ENCODE peak calls at places on chromosomes 6 and 20, in ten cellular contexts. One of them, this sample, is unnamed.

GRCh38 chr6:6699741-6700367 is 111.3 kb downstream of the LY86 start:
- DNase-seq in NCI-H748 treated with DMSO at 0.1 percent for 48 hours: peak
- DNase-seq in epithelial cell of esophagus: peak
- DNase-seq in G401: no peak
- DNase-seq in ELR: peak
- DNase-seq in sciatic nerve: peak
- DNase-seq in brain pericyte: peak
- DNase-seq in LoVo: peak
- DNase-seq in activated CD4-positive, alpha-beta T cell treated with anti-CD3 and anti-CD28 coated beads, Interleukin-2, amount 50 U/mL, for 48 hours: no peak
- DNase-seq in T-cell: no peak
- DNase-seq in this sample: peak

GRCh38 chr20:57114290-57115005 is 152.0 kb downstream of the BMP7 start:
- DNase-seq in NCI-H748 treated with DMSO at 0.1 percent for 48 hours: no peak
- DNase-seq in epithelial cell of esophagus: no peak
- DNase-seq in G401: no peak
- DNase-seq in ELR: no peak
- DNase-seq in sciatic nerve: no peak
- DNase-seq in brain pericyte: no peak
- DNase-seq in LoVo: no peak
- DNase-seq in activated CD4-positive, alpha-beta T cell treated with anti-CD3 and anti-CD28 coated beads, Interleukin-2, amount 50 U/mL, for 48 hours: no peak
- DNase-seq in T-cell: no peak
- DNase-seq in this sample: no peak

GRCh38 chr20:32762754-32763201 is 593 bp downstream of the DNMT3B start:
- DNase-seq in NCI-H748 treated with DMSO at 0.1 percent for 48 hours: no peak
- DNase-seq in epithelial cell of esophagus: no peak
- DNase-seq in G401: no peak
- DNase-seq in ELR: peak
- DNase-seq in sciatic nerve: no peak
- DNase-seq in brain pericyte: no peak
- DNase-seq in LoVo: no peak
- DNase-seq in activated CD4-positive, alpha-beta T cell treated with anti-CD3 and anti-CD28 coated beads, Interleukin-2, amount 50 U/mL, for 48 hours: peak
- DNase-seq in T-cell: no peak
- DNase-seq in this sample: no peak

GRCh38 chr6:129801909-129802308 is 59.2 kb downstream of the TMEM244 start:
- DNase-seq in NCI-H748 treated with DMSO at 0.1 percent for 48 hours: no peak
- DNase-seq in epithelial cell of esophagus: peak
- DNase-seq in G401: no peak
- DNase-seq in ELR: no peak
- DNase-seq in sciatic nerve: no peak
- DNase-seq in brain pericyte: no peak
- DNase-seq in LoVo: no peak
- DNase-seq in activated CD4-positive, alpha-beta T cell treated with anti-CD3 and anti-CD28 coated beads, Interleukin-2, amount 50 U/mL, for 48 hours: no peak
- DNase-seq in T-cell: no peak
- DNase-seq in this sample: no peak

GRCh38 chr6:5684320-5684719 is 322.4 kb downstream of the NRN1 start:
- DNase-seq in NCI-H748 treated with DMSO at 0.1 percent for 48 hours: no peak
- DNase-seq in epithelial cell of esophagus: no peak
- DNase-seq in G401: no peak
- DNase-seq in ELR: no peak
- DNase-seq in sciatic nerve: no peak
- DNase-seq in brain pericyte: peak
- DNase-seq in LoVo: no peak
- DNase-seq in activated CD4-positive, alpha-beta T cell treated with anti-CD3 and anti-CD28 coated beads, Interleukin-2, amount 50 U/mL, for 48 hours: no peak
- DNase-seq in T-cell: no peak
- DNase-seq in this sample: no peak

GRCh38 chr6:129490551-129491245 is 219.3 kb downstream of the ARHGAP18 start:
- DNase-seq in NCI-H748 treated with DMSO at 0.1 percent for 48 hours: no peak
- DNase-seq in epithelial cell of esophagus: peak
- DNase-seq in G401: no peak
- DNase-seq in ELR: peak
- DNase-seq in sciatic nerve: no peak
- DNase-seq in brain pericyte: peak
- DNase-seq in LoVo: peak
- DNase-seq in activated CD4-positive, alpha-beta T cell treated with anti-CD3 and anti-CD28 coated beads, Interleukin-2, amount 50 U/mL, for 48 hours: peak
- DNase-seq in T-cell: peak
- DNase-seq in this sample: peak

GRCh38 chr6:74357329-74357728 is 661.3 kb downstream of the CD109 start:
- DNase-seq in NCI-H748 treated with DMSO at 0.1 percent for 48 hours: no peak
- DNase-seq in epithelial cell of esophagus: no peak
- DNase-seq in G401: no peak
- DNase-seq in ELR: peak
- DNase-seq in sciatic nerve: no peak
- DNase-seq in brain pericyte: no peak
- DNase-seq in LoVo: no peak
- DNase-seq in activated CD4-positive, alpha-beta T cell treated with anti-CD3 and anti-CD28 coated beads, Interleukin-2, amount 50 U/mL, for 48 hours: no peak
- DNase-seq in T-cell: no peak
- DNase-seq in this sample: no peak

GRCh38 chr20:54208492-54209044 is 681 bp downstream of the PFDN4 start:
- DNase-seq in NCI-H748 treated with DMSO at 0.1 percent for 48 hours: no peak
- DNase-seq in epithelial cell of esophagus: peak
- DNase-seq in G401: peak
- DNase-seq in ELR: peak
- DNase-seq in sciatic nerve: no peak
- DNase-seq in brain pericyte: no peak
- DNase-seq in LoVo: peak
- DNase-seq in activated CD4-positive, alpha-beta T cell treated with anti-CD3 and anti-CD28 coated beads, Interleukin-2, amount 50 U/mL, for 48 hours: peak
- DNase-seq in T-cell: no peak
- DNase-seq in this sample: peak

GRCh38 chr6:106419900-106420299 is 59.4 kb downstream of the CRYBG1 start:
- DNase-seq in NCI-H748 treated with DMSO at 0.1 percent for 48 hours: no peak
- DNase-seq in epithelial cell of esophagus: no peak
- DNase-seq in G401: no peak
- DNase-seq in ELR: no peak
- DNase-seq in sciatic nerve: no peak
- DNase-seq in brain pericyte: no peak
- DNase-seq in LoVo: no peak
- DNase-seq in activated CD4-positive, alpha-beta T cell treated with anti-CD3 and anti-CD28 coated beads, Interleukin-2, amount 50 U/mL, for 48 hours: no peak
- DNase-seq in T-cell: no peak
- DNase-seq in this sample: no peak

GRCh38 chr6:169140986-169141495 is 112.6 kb downstream of the THBS2 start:
- DNase-seq in NCI-H748 treated with DMSO at 0.1 percent for 48 hours: no peak
- DNase-seq in epithelial cell of esophagus: no peak
- DNase-seq in G401: no peak
- DNase-seq in ELR: no peak
- DNase-seq in sciatic nerve: no peak
- DNase-seq in brain pericyte: no peak
- DNase-seq in LoVo: no peak
- DNase-seq in activated CD4-positive, alpha-beta T cell treated with anti-CD3 and anti-CD28 coated beads, Interleukin-2, amount 50 U/mL, for 48 hours: no peak
- DNase-seq in T-cell: no peak
- DNase-seq in this sample: no peak

GRCh38 chr20:24194133-24194532 is 205.6 kb upstream of the GGTLC1 start:
- DNase-seq in NCI-H748 treated with DMSO at 0.1 percent for 48 hours: no peak
- DNase-seq in epithelial cell of esophagus: peak
- DNase-seq in G401: no peak
- DNase-seq in ELR: no peak
- DNase-seq in sciatic nerve: no peak
- DNase-seq in brain pericyte: no peak
- DNase-seq in LoVo: no peak
- DNase-seq in activated CD4-positive, alpha-beta T cell treated with anti-CD3 and anti-CD28 coated beads, Interleukin-2, amount 50 U/mL, for 48 hours: no peak
- DNase-seq in T-cell: no peak
- DNase-seq in this sample: no peak

GRCh38 chr6:4914412-4915159 is 89.3 kb downstream of the RPP40 start:
- DNase-seq in NCI-H748 treated with DMSO at 0.1 percent for 48 hours: no peak
- DNase-seq in epithelial cell of esophagus: peak
- DNase-seq in G401: no peak
- DNase-seq in ELR: peak
- DNase-seq in sciatic nerve: no peak
- DNase-seq in brain pericyte: peak
- DNase-seq in LoVo: no peak
- DNase-seq in activated CD4-positive, alpha-beta T cell treated with anti-CD3 and anti-CD28 coated beads, Interleukin-2, amount 50 U/mL, for 48 hours: peak
- DNase-seq in T-cell: no peak
- DNase-seq in this sample: no peak

GRCh38 chr6:10837009-10837691 is 1.2 kb downstream of the MAK start:
- DNase-seq in NCI-H748 treated with DMSO at 0.1 percent for 48 hours: peak
- DNase-seq in epithelial cell of esophagus: peak
- DNase-seq in G401: peak
- DNase-seq in ELR: peak
- DNase-seq in sciatic nerve: peak
- DNase-seq in brain pericyte: no peak
- DNase-seq in LoVo: peak
- DNase-seq in activated CD4-positive, alpha-beta T cell treated with anti-CD3 and anti-CD28 coated beads, Interleukin-2, amount 50 U/mL, for 48 hours: peak
- DNase-seq in T-cell: no peak
- DNase-seq in this sample: peak

GRCh38 chr6:2865270-2866182 is 23.9 kb upstream of the SERPINB1 start:
- DNase-seq in NCI-H748 treated with DMSO at 0.1 percent for 48 hours: no peak
- DNase-seq in epithelial cell of esophagus: peak
- DNase-seq in G401: no peak
- DNase-seq in ELR: no peak
- DNase-seq in sciatic nerve: no peak
- DNase-seq in brain pericyte: no peak
- DNase-seq in LoVo: peak
- DNase-seq in activated CD4-positive, alpha-beta T cell treated with anti-CD3 and anti-CD28 coated beads, Interleukin-2, amount 50 U/mL, for 48 hours: no peak
- DNase-seq in T-cell: no peak
- DNase-seq in this sample: no peak

GRCh38 chr6:159257846-159258245 is 88.6 kb downstream of the FNDC1 start:
- DNase-seq in NCI-H748 treated with DMSO at 0.1 percent for 48 hours: no peak
- DNase-seq in epithelial cell of esophagus: peak
- DNase-seq in G401: no peak
- DNase-seq in ELR: no peak
- DNase-seq in sciatic nerve: no peak
- DNase-seq in brain pericyte: no peak
- DNase-seq in LoVo: no peak
- DNase-seq in activated CD4-positive, alpha-beta T cell treated with anti-CD3 and anti-CD28 coated beads, Interleukin-2, amount 50 U/mL, for 48 hours: no peak
- DNase-seq in T-cell: no peak
- DNase-seq in this sample: no peak

GRCh38 chr6:159693128-159693893 is at the start of gene SOD2:
- DNase-seq in NCI-H748 treated with DMSO at 0.1 percent for 48 hours: peak
- DNase-seq in epithelial cell of esophagus: peak
- DNase-seq in G401: peak
- DNase-seq in ELR: peak
- DNase-seq in sciatic nerve: peak
- DNase-seq in brain pericyte: peak
- DNase-seq in LoVo: peak
- DNase-seq in activated CD4-positive, alpha-beta T cell treated with anti-CD3 and anti-CD28 coated beads, Interleukin-2, amount 50 U/mL, for 48 hours: peak
- DNase-seq in T-cell: peak
- DNase-seq in this sample: peak

GRCh38 chr6:153145591-153145990 is 14.5 kb upstream of the RGS17 start:
- DNase-seq in NCI-H748 treated with DMSO at 0.1 percent for 48 hours: peak
- DNase-seq in epithelial cell of esophagus: no peak
- DNase-seq in G401: no peak
- DNase-seq in ELR: no peak
- DNase-seq in sciatic nerve: no peak
- DNase-seq in brain pericyte: no peak
- DNase-seq in LoVo: no peak
- DNase-seq in activated CD4-positive, alpha-beta T cell treated with anti-CD3 and anti-CD28 coated beads, Interleukin-2, amount 50 U/mL, for 48 hours: no peak
- DNase-seq in T-cell: no peak
- DNase-seq in this sample: no peak

GRCh38 chr6:44267252-44267651 is 1.9 kb upstream of the NFKBIE start:
- DNase-seq in NCI-H748 treated with DMSO at 0.1 percent for 48 hours: no peak
- DNase-seq in epithelial cell of esophagus: no peak
- DNase-seq in G401: no peak
- DNase-seq in ELR: no peak
- DNase-seq in sciatic nerve: no peak
- DNase-seq in brain pericyte: no peak
- DNase-seq in LoVo: no peak
- DNase-seq in activated CD4-positive, alpha-beta T cell treated with anti-CD3 and anti-CD28 coated beads, Interleukin-2, amount 50 U/mL, for 48 hours: no peak
- DNase-seq in T-cell: no peak
- DNase-seq in this sample: no peak

GRCh38 chr20:33299111-33299603 is 16.1 kb downstream of the BPIFB1 start:
- DNase-seq in NCI-H748 treated with DMSO at 0.1 percent for 48 hours: peak
- DNase-seq in epithelial cell of esophagus: peak
- DNase-seq in G401: peak
- DNase-seq in ELR: peak
- DNase-seq in sciatic nerve: peak
- DNase-seq in brain pericyte: no peak
- DNase-seq in LoVo: peak
- DNase-seq in activated CD4-positive, alpha-beta T cell treated with anti-CD3 and anti-CD28 coated beads, Interleukin-2, amount 50 U/mL, for 48 hours: peak
- DNase-seq in T-cell: peak
- DNase-seq in this sample: peak

GRCh38 chr20:1383621-1384404 is 9.0 kb downstream of the FKBP1A start:
- DNase-seq in NCI-H748 treated with DMSO at 0.1 percent for 48 hours: peak
- DNase-seq in epithelial cell of esophagus: no peak
- DNase-seq in G401: no peak
- DNase-seq in ELR: no peak
- DNase-seq in sciatic nerve: no peak
- DNase-seq in brain pericyte: no peak
- DNase-seq in LoVo: no peak
- DNase-seq in activated CD4-positive, alpha-beta T cell treated with anti-CD3 and anti-CD28 coated beads, Interleukin-2, amount 50 U/mL, for 48 hours: no peak
- DNase-seq in T-cell: no peak
- DNase-seq in this sample: no peak

GRCh38 chr20:50141811-50142561 is 11.5 kb downstream of the PEDS1 start:
- DNase-seq in NCI-H748 treated with DMSO at 0.1 percent for 48 hours: no peak
- DNase-seq in epithelial cell of esophagus: no peak
- DNase-seq in G401: no peak
- DNase-seq in ELR: no peak
- DNase-seq in sciatic nerve: no peak
- DNase-seq in brain pericyte: no peak
- DNase-seq in LoVo: no peak
- DNase-seq in activated CD4-positive, alpha-beta T cell treated with anti-CD3 and anti-CD28 coated beads, Interleukin-2, amount 50 U/mL, for 48 hours: no peak
- DNase-seq in T-cell: no peak
- DNase-seq in this sample: no peak

GRCh38 chr6:31851485-31851832 is 11.2 kb downstream of the NEU1 start:
- DNase-seq in NCI-H748 treated with DMSO at 0.1 percent for 48 hours: no peak
- DNase-seq in epithelial cell of esophagus: no peak
- DNase-seq in G401: no peak
- DNase-seq in ELR: no peak
- DNase-seq in sciatic nerve: no peak
- DNase-seq in brain pericyte: no peak
- DNase-seq in LoVo: no peak
- DNase-seq in activated CD4-positive, alpha-beta T cell treated with anti-CD3 and anti-CD28 coated beads, Interleukin-2, amount 50 U/mL, for 48 hours: no peak
- DNase-seq in T-cell: no peak
- DNase-seq in this sample: no peak

GRCh38 chr20:62799459-62799858 is 3.2 kb downstream of the MRGBP start:
- DNase-seq in NCI-H748 treated with DMSO at 0.1 percent for 48 hours: no peak
- DNase-seq in epithelial cell of esophagus: no peak
- DNase-seq in G401: no peak
- DNase-seq in ELR: no peak
- DNase-seq in sciatic nerve: no peak
- DNase-seq in brain pericyte: no peak
- DNase-seq in LoVo: no peak
- DNase-seq in activated CD4-positive, alpha-beta T cell treated with anti-CD3 and anti-CD28 coated beads, Interleukin-2, amount 50 U/mL, for 48 hours: no peak
- DNase-seq in T-cell: no peak
- DNase-seq in this sample: no peak

GRCh38 chr6:109241199-109241598 is 141.1 kb downstream of the CD164 start:
- DNase-seq in NCI-H748 treated with DMSO at 0.1 percent for 48 hours: no peak
- DNase-seq in epithelial cell of esophagus: peak
- DNase-seq in G401: no peak
- DNase-seq in ELR: peak
- DNase-seq in sciatic nerve: no peak
- DNase-seq in brain pericyte: no peak
- DNase-seq in LoVo: no peak
- DNase-seq in activated CD4-positive, alpha-beta T cell treated with anti-CD3 and anti-CD28 coated beads, Interleukin-2, amount 50 U/mL, for 48 hours: no peak
- DNase-seq in T-cell: no peak
- DNase-seq in this sample: peak

GRCh38 chr6:72580281-72580940 is 41.5 kb upstream of the KCNQ5 start:
- DNase-seq in NCI-H748 treated with DMSO at 0.1 percent for 48 hours: peak
- DNase-seq in epithelial cell of esophagus: peak
- DNase-seq in G401: peak
- DNase-seq in ELR: peak
- DNase-seq in sciatic nerve: no peak
- DNase-seq in brain pericyte: peak
- DNase-seq in LoVo: no peak
- DNase-seq in activated CD4-positive, alpha-beta T cell treated with anti-CD3 and anti-CD28 coated beads, Interleukin-2, amount 50 U/mL, for 48 hours: no peak
- DNase-seq in T-cell: no peak
- DNase-seq in this sample: peak

GRCh38 chr6:30143780-30144179 is 7.8 kb downstream of the TRIM40 start:
- DNase-seq in NCI-H748 treated with DMSO at 0.1 percent for 48 hours: no peak
- DNase-seq in epithelial cell of esophagus: no peak
- DNase-seq in G401: no peak
- DNase-seq in ELR: no peak
- DNase-seq in sciatic nerve: no peak
- DNase-seq in brain pericyte: no peak
- DNase-seq in LoVo: no peak
- DNase-seq in activated CD4-positive, alpha-beta T cell treated with anti-CD3 and anti-CD28 coated beads, Interleukin-2, amount 50 U/mL, for 48 hours: no peak
- DNase-seq in T-cell: no peak
- DNase-seq in this sample: no peak